ENCODE peak calls at places on chromosomes 2 and 18, in five cellular contexts. T is GM23248, J is neural progenitor cell, C is adrenal gland, U is small intestine. E is an unnamed sample.
A peak's percentile ranks its signal among the peaks of the same experiment; 100 is the strongest.

GRCh38 chr2:43226955-43227829 is 786 bp upstream of the ZFP36L2 start:
- DNase-seq in J (peak; percentile 88), T (peak; percentile 87), U (peak; percentile 97), C (peak; percentile 98), E (peak; percentile 32)

GRCh38 chr18:7626175-7626921 is 59.2 kb downstream of the PTPRM start:
- DNase-seq in U (peak; percentile 4), J (no peak), C (no peak), T (no peak), E (no peak)

GRCh38 chr2:6800553-6800952 is 65.2 kb downstream of the CMPK2 start:
- DNase-seq in C (no peak), U (no peak), J (no peak), T (peak; percentile 18), E (no peak)

GRCh38 chr2:127080226-127080940 is 26.6 kb downstream of the BIN1 start:
- DNase-seq in J (no peak), C (peak; percentile 90), U (peak; percentile 95), T (no peak), E (peak; percentile 26)

GRCh38 chr2:156006721-156007618 is 325.6 kb downstream of the NR4A2 start:
- DNase-seq in C (no peak), U (no peak), T (no peak), J (no peak), E (no peak)

GRCh38 chr18:48989304-48990284 is 38.8 kb upstream of the SMAD7 start:
- DNase-seq in T (no peak), U (no peak), J (no peak), C (no peak), E (no peak)

GRCh38 chr2:38610851-38611801 is 8.4 kb upstream of the HNRNPLL start:
- DNase-seq in J (no peak), T (peak; percentile 30), C (no peak), U (peak; percentile 51), E (no peak)

GRCh38 chr2:149314687-149315086 is 15.7 kb upstream of the LYPD6 start:
- DNase-seq in C (no peak), J (peak; percentile 13), U (no peak), T (no peak), E (no peak)

GRCh38 chr2:131039535-131039907 is 53.7 kb downstream of the FAM168B start:
- DNase-seq in C (peak; percentile 5), U (no peak), T (no peak), J (no peak), E (no peak)

GRCh38 chr2:10830203-10830602 is 17.6 kb upstream of the PDIA6 start:
- DNase-seq in C (no peak), T (no peak), J (no peak), U (peak; percentile 57), E (no peak)

GRCh38 chr2:11677146-11678055 is 7.4 kb upstream of the NTSR2 start:
- DNase-seq in J (peak; percentile 33), C (peak; percentile 65), U (no peak), T (no peak), E (no peak)

GRCh38 chr2:115910270-115910669 is 1467.8 kb downstream of the DPP10 start:
- DNase-seq in T (no peak), J (peak; percentile 46), C (no peak), U (no peak), E (no peak)

GRCh38 chr2:189142893-189143759 is 36.4 kb downstream of the COL5A2 start:
- DNase-seq in U (peak; percentile 63), J (peak; percentile 76), T (peak; percentile 76), C (peak; percentile 41), E (peak; percentile 2)

GRCh38 chr2:101751875-101752619 is 54.5 kb downstream of the MAP4K4 start:
- DNase-seq in J (no peak), U (no peak), T (peak; percentile 36), C (no peak), E (no peak)

GRCh38 chr2:101750688-101751087 is 53.2 kb downstream of the MAP4K4 start:
- DNase-seq in J (no peak), T (no peak), U (no peak), C (no peak), E (no peak)

GRCh38 chr2:101753207-101753616 is 55.7 kb downstream of the MAP4K4 start:
- DNase-seq in T (peak; percentile 43), C (no peak), U (no peak), J (no peak), E (no peak)

GRCh38 chr2:101752708-101753107 is 55.2 kb downstream of the MAP4K4 start:
- DNase-seq in J (no peak), T (peak; percentile 46), C (peak; percentile 28), U (no peak), E (no peak)

DNA sequence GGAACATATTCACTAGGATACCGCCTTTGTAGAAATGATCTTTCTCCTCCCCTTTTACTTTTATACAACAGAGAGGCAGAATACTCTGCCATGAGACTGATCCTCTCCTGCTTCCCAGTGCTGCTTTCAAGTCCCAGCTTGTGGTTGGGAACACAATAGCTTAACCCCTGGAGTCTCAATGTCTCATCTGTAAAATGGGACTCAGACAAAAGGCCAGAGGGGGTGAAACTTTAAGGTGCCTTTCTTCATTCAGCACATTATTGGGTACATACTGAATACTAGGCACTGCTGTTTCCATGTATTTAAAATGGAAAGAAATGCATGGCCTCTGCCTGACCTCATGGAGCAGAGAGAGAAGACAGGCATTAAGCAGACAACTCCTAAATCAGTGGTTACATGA is 53.8 kb downstream of the MAP4K4 start:
- DNase-seq in C (no peak), J (no peak), T (no peak), U (no peak), E (no peak)
- H3K27ac ChIP-seq in C (no peak overlapping the region), J (no peak overlapping the region), T (no peak overlapping the region), U (no peak overlapping the region), E (no peak overlapping the region)

DNA sequence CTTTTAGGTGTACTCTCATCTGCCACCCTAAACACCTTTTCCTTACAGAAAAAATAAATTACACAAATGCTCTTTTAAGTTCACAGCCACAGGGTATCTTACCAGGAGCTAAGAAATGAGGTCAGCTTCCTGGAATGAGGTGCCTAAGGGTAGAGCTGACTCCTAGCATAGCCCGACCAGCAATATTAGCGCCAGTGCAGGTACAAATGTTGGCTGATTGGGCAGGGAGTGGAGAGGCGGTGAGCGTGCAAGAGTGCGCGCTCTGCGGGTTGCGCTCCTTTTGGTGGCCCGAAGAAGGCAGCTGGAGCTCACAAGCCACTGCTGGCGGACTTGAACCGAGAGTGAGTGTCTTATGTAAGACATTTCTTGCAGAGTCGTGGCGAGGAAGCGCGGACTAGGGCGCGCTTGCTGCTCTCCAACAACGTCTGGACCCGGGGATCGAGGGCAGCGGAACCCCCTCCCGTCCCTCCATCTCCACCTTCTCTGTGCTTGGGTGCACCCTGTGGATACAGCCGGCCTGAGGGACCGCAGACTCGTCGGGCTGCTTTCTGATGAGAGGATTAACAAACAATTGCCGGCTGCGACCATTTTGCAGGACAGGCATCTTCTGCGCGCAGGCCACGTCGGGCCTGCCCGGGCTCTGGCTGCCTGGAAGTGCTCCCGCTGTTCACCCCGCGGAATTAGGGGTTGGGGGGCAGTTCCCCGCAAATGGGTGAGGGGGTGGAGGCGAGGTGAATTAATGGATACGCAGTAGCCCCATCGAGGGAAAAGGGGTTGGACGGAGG is 17.3 kb downstream of the BOLA3 start:
- DNase-seq in J (no peak), C (no peak), U (no peak), T (no peak), E (no peak)
- H3K4me3 ChIP-seq in J (no peak overlapping the region), C (no peak overlapping the region), U (no peak overlapping the region), T (no peak overlapping the region), E (no peak overlapping the region)

GRCh38 chr2:21039979-21040467 is 3.9 kb downstream of the APOB start:
- DNase-seq in J (no peak), T (no peak), C (no peak), U (no peak), E (no peak)
- H3K27ac ChIP-seq in J (no peak overlapping the region), T (no peak overlapping the region), C (no peak overlapping the region), U (no peak overlapping the region), E (no peak overlapping the region)

GRCh38 chr2:71466301-71467179 is 13.2 kb downstream of the DYSF start:
- DNase-seq in T (peak; percentile 50), U (peak; percentile 18), J (peak; percentile 74), C (peak; percentile 56), E (no peak)
- H3K4me3 ChIP-seq in T (peak overlapping the region; percentile 75), U (peak overlapping the region; percentile 65), J (peak overlapping the region; percentile 61), C (no peak overlapping the region), E (peak overlapping the region; percentile 65)

GRCh38 chr2:46878886-46879285 is 36.7 kb downstream of the MCFD2 start:
- DNase-seq in U (no peak), J (peak; percentile 22), C (peak; percentile 62), T (no peak), E (no peak)
- H3K27ac ChIP-seq in U (no peak overlapping the region), J (no peak overlapping the region), C (no peak overlapping the region), T (peak overlapping the region; percentile 94), E (no peak overlapping the region)

GRCh38 chr2:196259507-196260481 is 88.4 kb upstream of the STK17B start:
- DNase-seq in U (peak; percentile 43), C (no peak), T (peak; percentile 82), J (no peak), E (no peak)
- H3K4me3 ChIP-seq in U (peak overlapping the region; percentile 26), C (no peak overlapping the region), T (peak overlapping the region; percentile 12), J (no peak overlapping the region), E (peak overlapping the region; percentile 35)

GRCh38 chr2:208311321-208311720 is 45.3 kb downstream of the PIKFYVE start:
- DNase-seq in T (no peak), J (no peak), U (no peak), C (no peak), E (no peak)
- H3K27ac ChIP-seq in T (no peak overlapping the region), J (no peak overlapping the region), U (no peak overlapping the region), C (no peak overlapping the region), E (no peak overlapping the region)

DNA sequence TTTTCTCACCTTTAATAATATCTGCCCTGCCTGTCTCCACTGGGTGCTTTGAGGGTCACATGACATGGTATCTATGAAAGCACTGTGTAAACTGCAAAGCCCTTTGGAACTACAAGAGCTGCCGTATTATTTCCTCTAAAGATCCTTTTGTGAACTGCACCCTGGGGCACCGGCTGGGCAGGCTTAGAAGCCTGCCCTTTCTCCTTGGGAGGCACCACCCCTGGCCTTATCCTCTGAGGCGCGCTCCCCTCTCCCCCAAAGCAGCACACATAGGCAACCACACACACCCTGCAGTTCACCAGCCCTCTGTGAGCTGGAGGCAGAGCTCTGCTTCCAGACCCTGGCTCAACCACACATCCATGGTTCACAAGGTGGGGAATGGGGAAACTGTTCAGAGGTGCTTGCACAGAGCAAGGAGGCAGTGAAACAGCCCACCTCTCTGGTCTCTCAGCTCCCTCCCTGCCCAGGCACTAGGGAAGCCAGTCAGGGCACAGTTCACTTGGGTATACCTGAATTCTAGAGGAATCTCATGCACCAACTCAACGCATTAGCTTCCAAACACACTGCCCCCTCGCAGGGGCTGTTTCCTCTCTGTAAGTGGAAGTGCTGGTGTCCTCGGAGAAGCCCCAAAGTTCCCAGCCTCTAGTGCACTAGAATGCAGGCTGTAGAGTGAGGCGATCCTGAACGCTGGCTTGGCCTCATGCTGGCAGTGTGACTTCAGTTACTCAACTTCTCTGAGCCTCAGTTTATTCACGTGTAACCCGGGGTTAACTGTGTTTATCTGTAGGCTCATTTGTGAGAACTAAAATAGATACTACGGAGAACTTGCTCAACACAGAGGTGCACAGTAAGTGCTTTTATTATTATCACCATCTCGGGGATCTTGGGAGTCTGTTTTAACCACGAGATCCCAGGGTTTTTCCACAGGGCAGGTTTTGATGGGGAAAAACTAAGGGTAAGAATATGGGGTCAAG is 11.1 kb downstream of the SIGLEC15 start:
- DNase-seq in J (peak; percentile 33), U (peak; percentile 94), T (no peak), C (no peak), E (no peak)
- H3K4me3 ChIP-seq in J (peak overlapping the region; percentile 42), U (no peak overlapping the region), T (no peak overlapping the region), C (no peak overlapping the region), E (no peak overlapping the region)